ENCODE peak calls at places on chromosomes 3 and 15, in ten cellular contexts. D is A549; N is ACHN; C is GM19239; B is stimulated activated CD8-positive, alpha-beta memory T cell treated with anti-CD3 and anti-CD28 coated beads, Interleukin-7, amount 100 ng/mL, for 1 hour; M is erythroblast; L is cardiac fibroblast; Z is esophagus muscularis mucosa; R is H54; U is posterior cingulate gyrus. T is an unnamed sample.

GRCh38 chr15:90388462-90389182 is 580 bp downstream of the IQGAP1 start:
- DNase-seq in D (peak), N (peak), C (no peak), B (peak), M (peak), L (peak), Z (peak), R (peak), U (peak), T (peak)

GRCh38 chr3:195058311-195059005 is 212.5 kb downstream of the XXYLT1 start:
- DNase-seq in D (no peak), N (no peak), C (no peak), B (no peak), M (no peak), L (no peak), Z (no peak), R (no peak), U (no peak), T (no peak)

GRCh38 chr15:40092416-40093223 is 16.1 kb downstream of the BMF start:
- DNase-seq in D (no peak), N (no peak), C (no peak), B (no peak), M (no peak), L (peak), Z (peak), R (no peak), U (no peak), T (peak)

GRCh38 chr15:81612631-81613030 is 238.6 kb upstream of the TMC3 start:
- DNase-seq in D (no peak), N (no peak), C (no peak), B (no peak), M (no peak), L (no peak), Z (no peak), R (no peak), U (no peak), T (no peak)

GRCh38 chr3:150254199-150254786 is 153.8 kb upstream of the TSC22D2 start:
- DNase-seq in D (no peak), N (no peak), C (no peak), B (no peak), M (no peak), L (no peak), Z (no peak), R (no peak), U (no peak), T (no peak)

GRCh38 chr3:158773845-158774542 is 27.9 kb upstream of the MFSD1 start:
- DNase-seq in D (no peak), N (no peak), C (no peak), B (no peak), M (no peak), L (peak), Z (peak), R (no peak), U (no peak), T (no peak)

GRCh38 chr3:26627080-26627479 is 4.5 kb downstream of the LRRC3B start:
- DNase-seq in D (no peak), N (no peak), C (no peak), B (no peak), M (no peak), L (no peak), Z (no peak), R (no peak), U (no peak), T (no peak)

GRCh38 chr15:65028921-65029735 is at the start of gene MTFMT:
- DNase-seq in D (peak), N (peak), C (peak), B (peak), M (peak), L (peak), Z (peak), R (peak), U (peak), T (peak)

GRCh38 chr3:157067114-157067513 is 92.8 kb downstream of the CCNL1 start:
- DNase-seq in D (no peak), N (no peak), C (no peak), B (no peak), M (no peak), L (no peak), Z (no peak), R (no peak), U (no peak), T (no peak)

GRCh38 chr3:193498195-193498594 is 56.5 kb downstream of the ATP13A4 start:
- DNase-seq in D (no peak), N (no peak), C (no peak), B (no peak), M (no peak), L (no peak), Z (no peak), R (no peak), U (no peak), T (no peak)

GRCh38 chr3:11056531-11057050 is 64.0 kb downstream of the SLC6A1 start:
- DNase-seq in D (no peak), N (no peak), C (no peak), B (no peak), M (no peak), L (no peak), Z (no peak), R (no peak), U (no peak), T (no peak)

GRCh38 chr15:48086582-48086981 is 34.2 kb upstream of the SLC24A5 start:
- DNase-seq in D (no peak), N (no peak), C (no peak), B (no peak), M (no peak), L (peak), Z (no peak), R (no peak), U (no peak), T (no peak)

GRCh38 chr3:172142074-172143059 is 103.0 kb downstream of the FNDC3B start:
- DNase-seq in D (no peak), N (no peak), C (no peak), B (no peak), M (no peak), L (peak), Z (no peak), R (no peak), U (no peak), T (peak)

GRCh38 chr3:174767853-174768382 is 91.2 kb upstream of the NAALADL2 start:
- DNase-seq in D (no peak), N (no peak), C (no peak), B (no peak), M (no peak), L (peak), Z (no peak), R (no peak), U (no peak), T (no peak)

GRCh38 chr15:58987036-58987435 is 427 bp upstream of the RNF111 start:
- DNase-seq in D (peak), N (peak), C (no peak), B (no peak), M (no peak), L (no peak), Z (no peak), R (no peak), U (no peak), T (peak)

GRCh38 chr3:172357850-172358754 is 90.2 kb downstream of the GHSR start:
- DNase-seq in D (no peak), N (no peak), C (no peak), B (no peak), M (no peak), L (peak), Z (no peak), R (no peak), U (no peak), T (no peak)

GRCh38 chr3:7095116-7095515 is 234.2 kb downstream of the GRM7 start:
- DNase-seq in D (no peak), N (no peak), C (no peak), B (no peak), M (no peak), L (no peak), Z (no peak), R (no peak), U (no peak), T (no peak)

GRCh38 chr3:182967218-182968204 is 12.8 kb downstream of the DCUN1D1 start:
- DNase-seq in D (no peak), N (no peak), C (no peak), B (no peak), M (no peak), L (no peak), Z (no peak), R (no peak), U (no peak), T (no peak)

GRCh38 chr3:449711-450110 is 253.1 kb downstream of the CHL1 start:
- DNase-seq in D (no peak), N (no peak), C (no peak), B (no peak), M (no peak), L (no peak), Z (no peak), R (no peak), U (no peak), T (no peak)

GRCh38 chr15:34737379-34737928 is 17.3 kb downstream of the GJD2 start:
- DNase-seq in D (no peak), N (no peak), C (no peak), B (no peak), M (no peak), L (no peak), Z (no peak), R (no peak), U (peak), T (no peak)

GRCh38 chr3:10204921-10205320 is 40.2 kb downstream of the IRAK2 start:
- DNase-seq in D (no peak), N (no peak), C (no peak), B (no peak), M (no peak), L (no peak), Z (no peak), R (no peak), U (no peak), T (no peak)

GRCh38 chr15:63389902-63390301 is 8.3 kb upstream of the CA12 start:
- DNase-seq in D (no peak), N (no peak), C (no peak), B (no peak), M (no peak), L (no peak), Z (no peak), R (no peak), U (no peak), T (peak)

GRCh38 chr3:35393916-35394315 is 245.4 kb upstream of the ARPP21 start:
- DNase-seq in D (no peak), N (no peak), C (no peak), B (no peak), M (no peak), L (peak), Z (no peak), R (no peak), U (no peak), T (no peak)

GRCh38 chr3:113241292-113242033 is 30.1 kb downstream of the BOC start:
- DNase-seq in D (no peak), N (no peak), C (no peak), B (no peak), M (no peak), L (no peak), Z (no peak), R (no peak), U (no peak), T (no peak)